ENCODE peak calls at places on chromosome 14, in ten cellular contexts. One of them, this sample, is unnamed.

GRCh38 chr14:40983604-40984003 is 623.1 kb upstream of the LRFN5 start:
- DNase-seq in T-helper 2 cell: no peak
- DNase-seq in germinal center: no peak
- DNase-seq in Karpas-422: no peak
- DNase-seq in NCI-H2029 treated with DMSO at 0.1 percent for 48 hours: peak; percentile 74
- DNase-seq in H54: no peak
- DNase-seq in HepG2: no peak
- DNase-seq in HTR-8/SVneo: no peak
- DNase-seq in stimulated activated CD4-positive, alpha-beta T cell treated with anti-CD3 and anti-CD28 coated beads, Interleukin-2, amount 100 ng/mL, for 24 hours: no peak
- DNase-seq in anterior cingulate cortex: no peak
- DNase-seq in this sample: no peak

GRCh38 chr14:102390486-102390885 is 27.7 kb downstream of the TECPR2 start:
- DNase-seq in germinal center: no peak
- DNase-seq in Karpas-422: no peak
- DNase-seq in T-helper 2 cell: no peak
- DNase-seq in NCI-H2029 treated with DMSO at 0.1 percent for 48 hours: no peak
- DNase-seq in HepG2: no peak
- DNase-seq in H54: no peak
- DNase-seq in HTR-8/SVneo: no peak
- DNase-seq in stimulated activated CD4-positive, alpha-beta T cell treated with anti-CD3 and anti-CD28 coated beads, Interleukin-2, amount 100 ng/mL, for 24 hours: no peak
- DNase-seq in anterior cingulate cortex: no peak
- DNase-seq in this sample: no peak

GRCh38 chr14:60093606-60094005 is 1.9 kb downstream of the PCNX4 start:
- DNase-seq in HepG2: no peak
- DNase-seq in Karpas-422: peak; percentile 78
- DNase-seq in stimulated activated CD4-positive, alpha-beta T cell treated with anti-CD3 and anti-CD28 coated beads, Interleukin-2, amount 100 ng/mL, for 24 hours: no peak
- DNase-seq in germinal center: no peak
- DNase-seq in NCI-H2029 treated with DMSO at 0.1 percent for 48 hours: no peak
- DNase-seq in HTR-8/SVneo: no peak
- DNase-seq in H54: no peak
- DNase-seq in T-helper 2 cell: no peak
- DNase-seq in anterior cingulate cortex: no peak
- DNase-seq in this sample: no peak

GRCh38 chr14:98182385-98183055 is 1089.5 kb downstream of the BCL11B start:
- DNase-seq in stimulated activated CD4-positive, alpha-beta T cell treated with anti-CD3 and anti-CD28 coated beads, Interleukin-2, amount 100 ng/mL, for 24 hours: peak; percentile 70
- DNase-seq in T-helper 2 cell: peak; percentile 56
- DNase-seq in HepG2: no peak
- DNase-seq in germinal center: no peak
- DNase-seq in NCI-H2029 treated with DMSO at 0.1 percent for 48 hours: no peak
- DNase-seq in Karpas-422: no peak
- DNase-seq in anterior cingulate cortex: no peak
- DNase-seq in H54: no peak
- DNase-seq in HTR-8/SVneo: no peak
- DNase-seq in this sample: no peak

GRCh38 chr14:22553445-22553844 is 35.6 kb downstream of the DAD1 start:
- DNase-seq in Karpas-422: no peak
- DNase-seq in T-helper 2 cell: no peak
- DNase-seq in HTR-8/SVneo: no peak
- DNase-seq in stimulated activated CD4-positive, alpha-beta T cell treated with anti-CD3 and anti-CD28 coated beads, Interleukin-2, amount 100 ng/mL, for 24 hours: no peak
- DNase-seq in H54: no peak
- DNase-seq in NCI-H2029 treated with DMSO at 0.1 percent for 48 hours: no peak
- DNase-seq in germinal center: no peak
- DNase-seq in anterior cingulate cortex: no peak
- DNase-seq in HepG2: no peak
- DNase-seq in this sample: no peak

GRCh38 chr14:48703728-48704467 is 882.3 kb downstream of the RPS29 start:
- DNase-seq in Karpas-422: peak; percentile 74
- DNase-seq in stimulated activated CD4-positive, alpha-beta T cell treated with anti-CD3 and anti-CD28 coated beads, Interleukin-2, amount 100 ng/mL, for 24 hours: no peak
- DNase-seq in HepG2: no peak
- DNase-seq in anterior cingulate cortex: no peak
- DNase-seq in NCI-H2029 treated with DMSO at 0.1 percent for 48 hours: no peak
- DNase-seq in HTR-8/SVneo: no peak
- DNase-seq in H54: no peak
- DNase-seq in T-helper 2 cell: no peak
- DNase-seq in germinal center: no peak
- DNase-seq in this sample: no peak

GRCh38 chr14:69400154-69400553 is 1.7 kb downstream of the SLC39A9 start:
- DNase-seq in anterior cingulate cortex: no peak
- DNase-seq in H54: no peak
- DNase-seq in Karpas-422: no peak
- DNase-seq in NCI-H2029 treated with DMSO at 0.1 percent for 48 hours: no peak
- DNase-seq in HTR-8/SVneo: no peak
- DNase-seq in T-helper 2 cell: no peak
- DNase-seq in stimulated activated CD4-positive, alpha-beta T cell treated with anti-CD3 and anti-CD28 coated beads, Interleukin-2, amount 100 ng/mL, for 24 hours: no peak
- DNase-seq in HepG2: no peak
- DNase-seq in germinal center: no peak
- DNase-seq in this sample: no peak

GRCh38 chr14:77023001-77023996 is 5.2 kb downstream of the IRF2BPL start:
- DNase-seq in HTR-8/SVneo: no peak
- DNase-seq in anterior cingulate cortex: no peak
- DNase-seq in H54: no peak
- DNase-seq in HepG2: peak; percentile 97
- DNase-seq in NCI-H2029 treated with DMSO at 0.1 percent for 48 hours: no peak
- DNase-seq in T-helper 2 cell: peak; percentile 26
- DNase-seq in germinal center: no peak
- DNase-seq in stimulated activated CD4-positive, alpha-beta T cell treated with anti-CD3 and anti-CD28 coated beads, Interleukin-2, amount 100 ng/mL, for 24 hours: peak; percentile 66
- DNase-seq in Karpas-422: no peak
- DNase-seq in this sample: peak; percentile 36